ENCODE peak calls at places on chromosomes 2 and 18, in seven cellular contexts. F is SK-N-SH, S is HCT116, X is GM12878, O is HepG2, P is H1, C is K562. R is an unnamed sample.

GRCh38 chr18:62837011-62837410 is 121.7 kb downstream of the PHLPP1 start:
- DNase-seq in F (no peak), S (no peak), C (no peak), X (no peak), P (no peak), O (no peak), R (no peak)

GRCh38 chr2:24919100-24919976 is 699 bp downstream of the ADCY3 start:
- DNase-seq in X (no peak), S (no peak), P (no peak), C (peak), O (no peak), F (peak), R (no peak)

GRCh38 chr2:44097322-44097907 is 71.3 kb upstream of the PPM1B start:
- DNase-seq in X (no peak), O (no peak), F (no peak), S (no peak), P (no peak), C (no peak), R (no peak)

GRCh38 chr2:54899576-54900200 is 150.6 kb downstream of the RTN4 start:
- DNase-seq in P (no peak), O (peak), C (peak), S (peak), F (peak), X (peak), R (peak)

GRCh38 chr2:239264838-239265651 is 135.8 kb downstream of the HDAC4 start:
- DNase-seq in P (no peak), C (peak), O (no peak), F (no peak), X (no peak), S (peak), R (no peak)

GRCh38 chr2:118706844-118707243 is 140.6 kb downstream of the EN1 start:
- DNase-seq in C (no peak), O (no peak), P (no peak), X (no peak), S (no peak), F (no peak), R (no peak)

GRCh38 chr18:74060511-74061028 is 87.1 kb downstream of the FBXO15 start:
- DNase-seq in O (no peak), C (no peak), S (no peak), X (no peak), P (no peak), F (no peak), R (no peak)

GRCh38 chr18:67973916-67974315 is 457.4 kb upstream of the DSEL start:
- DNase-seq in X (no peak), F (peak), C (no peak), O (no peak), P (no peak), S (no peak), R (no peak)

GRCh38 chr18:59056706-59057492 is 82.8 kb upstream of the SEC11C start:
- DNase-seq in P (peak), C (peak), X (no peak), S (peak), F (peak), O (peak), R (no peak)

GRCh38 chr2:69462780-69463179 is 25.5 kb upstream of the NFU1 start:
- DNase-seq in F (no peak), O (no peak), P (no peak), C (no peak), S (no peak), X (no peak), R (no peak)

GRCh38 chr2:229045671-229046070 is 225.4 kb downstream of the PID1 start:
- DNase-seq in C (no peak), O (no peak), S (no peak), P (no peak), F (no peak), X (no peak), R (no peak)

GRCh38 chr2:102619414-102620319 is at the start of gene SLC9A2:
- DNase-seq in C (peak), P (peak), X (no peak), O (no peak), S (no peak), F (peak), R (no peak)
- TF ChIP-seq JUND in C (no peak), P (no peak), X (no peak), O (no peak), S (no peak), F (no peak), R (no peak)

DNA sequence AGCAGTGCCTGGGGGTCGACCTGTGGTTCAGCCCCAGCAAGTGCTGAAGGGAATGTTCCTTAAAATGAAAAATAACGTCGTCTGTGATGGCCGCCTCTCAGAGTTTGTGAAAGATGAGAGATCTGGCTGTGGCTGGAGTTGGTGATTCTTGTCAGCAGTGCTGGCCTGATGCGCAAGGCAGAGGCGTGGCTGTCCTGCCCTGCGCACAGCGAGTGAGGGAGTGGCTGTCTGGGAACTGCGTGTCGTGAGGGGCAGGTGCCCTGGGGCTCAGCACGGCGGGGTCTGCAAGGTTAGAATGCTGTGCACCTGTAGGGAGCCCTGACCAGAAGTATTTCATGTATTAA is 8.8 kb downstream of the NFATC1 start:
- DNase-seq in C (peak), P (no peak), X (no peak), O (no peak), F (no peak), S (no peak), R (no peak)
- TF ChIP-seq JUND in C (no peak), P (no peak), X (no peak), O (no peak), F (no peak), S (no peak), R (no peak)

GRCh38 chr2:127515383-127515915 is 10.8 kb downstream of the IWS1 start:
- DNase-seq in S (no peak), F (no peak), C (no peak), O (no peak), X (no peak), P (no peak), R (no peak)

GRCh38 chr2:127514076-127514475 is 12.2 kb downstream of the IWS1 start:
- DNase-seq in F (no peak), O (no peak), P (no peak), X (no peak), S (no peak), C (no peak), R (no peak)

GRCh38 chr2:127517465-127517864 is 8.8 kb downstream of the IWS1 start:
- DNase-seq in O (no peak), F (no peak), S (no peak), X (no peak), C (no peak), P (no peak), R (no peak)

GRCh38 chr2:127514485-127514884 is 11.8 kb downstream of the IWS1 start:
- DNase-seq in P (no peak), X (no peak), C (no peak), F (no peak), S (no peak), O (no peak), R (no peak)

DNA sequence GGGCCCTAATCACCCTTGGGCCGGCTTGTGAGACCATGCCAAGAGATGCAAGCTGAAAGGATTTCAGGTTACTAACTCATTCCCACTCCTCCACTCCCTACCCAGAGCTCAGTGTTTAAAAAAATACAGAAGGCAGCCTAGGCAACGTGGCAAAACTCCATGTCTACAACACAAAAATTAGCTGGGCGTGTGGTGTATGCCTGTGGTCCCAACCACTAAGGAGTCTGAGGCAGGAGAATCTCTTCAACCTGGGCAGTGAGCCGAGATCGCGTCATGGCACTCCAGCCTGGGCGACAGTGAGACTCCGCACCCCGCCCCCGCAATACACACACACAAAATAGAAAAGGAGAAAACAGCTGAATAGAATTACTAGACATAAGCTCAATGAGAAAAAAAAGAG is 10.3 kb downstream of the IWS1 start:
- DNase-seq in F (no peak), C (no peak), O (no peak), S (no peak), X (no peak), P (no peak), R (no peak)
- TF ChIP-seq JUND in F (no peak), C (no peak), O (no peak), S (no peak), X (no peak), P (no peak), R (no peak)

DNA sequence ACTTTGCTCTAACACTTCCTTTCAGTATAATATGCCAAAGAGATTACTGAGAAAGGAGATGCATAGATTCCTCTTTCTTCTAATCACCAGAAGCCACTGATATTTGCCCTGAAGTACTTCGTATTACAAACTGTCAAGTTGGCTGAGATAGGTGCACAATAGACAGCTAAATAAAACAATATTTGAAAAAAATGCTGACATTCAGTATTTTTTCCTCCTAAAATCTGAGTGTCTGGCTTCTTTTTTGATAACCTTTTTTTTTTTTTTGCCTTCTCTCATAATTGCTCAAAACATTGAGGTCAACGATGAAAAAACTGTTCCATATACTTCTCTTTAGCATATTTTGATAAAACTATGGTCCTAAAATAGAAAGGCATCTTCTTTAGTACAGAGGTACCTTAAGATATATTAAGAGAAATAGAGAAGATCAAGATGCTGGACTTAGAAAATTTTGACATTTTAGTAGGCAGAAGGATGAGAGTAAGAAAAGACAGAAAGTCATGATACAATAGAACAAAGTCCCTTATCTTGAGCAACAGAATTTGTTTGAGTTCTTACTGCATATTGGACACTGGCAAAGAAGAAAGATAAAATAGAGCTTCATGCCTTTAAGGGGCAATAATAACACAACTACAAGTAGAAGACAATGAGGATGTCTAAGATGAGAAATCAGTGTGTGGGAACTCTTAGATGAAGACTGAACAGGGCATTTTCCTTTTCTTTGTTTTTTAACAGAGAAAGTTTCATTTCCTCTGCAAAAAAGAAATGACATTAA is 220.7 kb downstream of the PTH2R start:
- DNase-seq in P (no peak), O (no peak), S (no peak), C (no peak), F (no peak), X (no peak), R (no peak)
- TF ChIP-seq JUND in P (no peak), O (no peak), S (no peak), C (no peak), F (no peak), X (no peak), R (no peak)

GRCh38 chr18:61756244-61756643 is 136.6 kb downstream of the RNF152 start:
- DNase-seq in C (no peak), S (no peak), F (no peak), O (no peak), P (no peak), X (no peak), R (no peak)

GRCh38 chr18:61765097-61765496 is 127.7 kb downstream of the RNF152 start:
- DNase-seq in P (no peak), F (peak), C (peak), O (no peak), S (no peak), X (no peak), R (no peak)

GRCh38 chr18:61766266-61766884 is 126.4 kb downstream of the RNF152 start:
- DNase-seq in F (no peak), C (no peak), S (no peak), X (no peak), P (no peak), O (no peak), R (no peak)

GRCh38 chr18:61764381-61764780 is 128.4 kb downstream of the RNF152 start:
- DNase-seq in O (no peak), S (no peak), P (no peak), F (no peak), C (no peak), X (peak), R (no peak)

GRCh38 chr18:61761875-61762274 is 130.9 kb downstream of the RNF152 start:
- DNase-seq in P (no peak), X (no peak), C (no peak), O (no peak), F (no peak), S (no peak), R (no peak)
- TF ChIP-seq JUND in P (no peak), X (no peak), C (no peak), O (no peak), F (no peak), S (no peak), R (no peak)

DNA sequence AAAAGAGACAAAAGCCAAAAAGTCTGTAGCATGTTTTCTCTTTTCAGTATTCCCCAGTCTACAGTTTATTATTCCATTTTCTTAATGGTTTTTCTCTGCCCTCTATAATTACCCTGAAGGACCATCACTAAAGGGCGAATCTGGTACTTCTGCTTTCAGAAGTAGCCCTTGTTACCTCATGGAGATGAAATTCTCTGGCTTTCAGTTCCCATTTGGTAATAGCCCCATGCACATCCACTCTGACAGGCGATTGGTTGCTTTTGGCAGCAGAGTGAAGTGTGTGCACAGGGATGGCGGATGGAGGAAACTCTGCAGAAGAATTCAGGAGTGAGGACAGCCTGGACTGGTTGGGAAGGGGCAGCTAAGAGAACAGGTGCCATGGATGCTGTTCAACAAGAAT is 66.3 kb upstream of the NABP1 start:
- DNase-seq in P (no peak), O (no peak), S (no peak), F (no peak), X (no peak), C (no peak), R (no peak)
- TF ChIP-seq JUND in P (no peak), O (no peak), S (no peak), F (no peak), X (no peak), C (no peak), R (no peak)

DNA sequence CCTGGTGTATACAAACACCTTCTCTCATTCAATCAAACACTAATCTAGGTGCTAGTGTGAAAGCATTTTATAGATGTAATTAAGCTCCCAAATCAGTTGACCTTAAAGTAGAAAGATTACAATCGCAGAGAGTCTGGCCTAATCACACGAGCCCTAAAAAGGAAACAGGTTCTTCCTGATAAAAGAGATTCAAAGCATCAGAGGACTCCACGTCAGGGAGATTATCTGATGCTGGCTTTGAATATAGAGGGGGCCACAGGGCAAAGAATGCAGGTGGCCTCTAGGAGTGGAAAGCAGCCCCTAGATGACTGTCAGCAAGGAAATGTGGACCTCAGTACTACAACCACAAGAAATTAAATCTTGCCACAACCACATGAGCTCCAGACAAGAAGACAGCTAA is 28.2 kb upstream of the ZC3H15 start:
- DNase-seq in O (no peak), S (no peak), C (no peak), P (no peak), F (no peak), X (no peak), R (no peak)
- TF ChIP-seq JUND in O (no peak), S (no peak), C (no peak), P (no peak), F (no peak), X (no peak), R (no peak)